ENCODE peak calls at places on chromosomes 13 and 19, in four cellular contexts. One of them, this sample, is unnamed.

GRCh38 chr19:49823472-49823871 is 5.4 kb downstream of the MED25 start:
- DNase-seq in esophagus muscularis mucosa: no peak
- DNase-seq in IMR-90: no peak
- DNase-seq in uterus: no peak
- DNase-seq in this sample: no peak

GRCh38 chr19:40005670-40006272 is 8.9 kb downstream of the ZNF546 start:
- DNase-seq in esophagus muscularis mucosa: no peak
- DNase-seq in IMR-90: no peak
- DNase-seq in uterus: no peak
- DNase-seq in this sample: no peak

GRCh38 chr19:2148482-2149135 is 2.8 kb downstream of the AP3D1 start:
- DNase-seq in esophagus muscularis mucosa: no peak
- DNase-seq in IMR-90: no peak
- DNase-seq in uterus: no peak
- DNase-seq in this sample: no peak

GRCh38 chr19:6802336-6803035 is 30.0 kb downstream of the VAV1 start:
- DNase-seq in esophagus muscularis mucosa: peak
- DNase-seq in IMR-90: no peak
- DNase-seq in uterus: peak
- DNase-seq in this sample: peak

GRCh38 chr13:104900186-104900817 is 1635.2 kb downstream of the EFNB2 start:
- DNase-seq in esophagus muscularis mucosa: no peak
- DNase-seq in IMR-90: no peak
- DNase-seq in uterus: no peak
- DNase-seq in this sample: no peak

GRCh38 chr19:37513397-37513796 is 6.7 kb downstream of the ZNF793 start:
- DNase-seq in esophagus muscularis mucosa: no peak
- DNase-seq in IMR-90: no peak
- DNase-seq in uterus: no peak
- DNase-seq in this sample: no peak

GRCh38 chr13:98459721-98460370 is 117.1 kb downstream of the STK24 start:
- DNase-seq in esophagus muscularis mucosa: no peak
- DNase-seq in IMR-90: no peak
- DNase-seq in uterus: no peak
- DNase-seq in this sample: no peak

GRCh38 chr19:45446295-45446694 is 21.5 kb upstream of the FOSB start:
- DNase-seq in esophagus muscularis mucosa: no peak
- DNase-seq in IMR-90: peak
- DNase-seq in uterus: no peak
- DNase-seq in this sample: no peak

GRCh38 chr19:57103573-57104277 is 16.1 kb upstream of the USP29 start:
- DNase-seq in esophagus muscularis mucosa: no peak
- DNase-seq in IMR-90: peak
- DNase-seq in uterus: peak
- DNase-seq in this sample: peak

GRCh38 chr13:21078501-21078900 is 17.1 kb upstream of the LATS2 start:
- DNase-seq in esophagus muscularis mucosa: no peak
- DNase-seq in IMR-90: peak
- DNase-seq in uterus: no peak
- DNase-seq in this sample: no peak

GRCh38 chr19:16497042-16497441 is 848 bp downstream of the C19orf44 start:
- DNase-seq in esophagus muscularis mucosa: no peak
- DNase-seq in IMR-90: no peak
- DNase-seq in uterus: no peak
- DNase-seq in this sample: no peak

DNA sequence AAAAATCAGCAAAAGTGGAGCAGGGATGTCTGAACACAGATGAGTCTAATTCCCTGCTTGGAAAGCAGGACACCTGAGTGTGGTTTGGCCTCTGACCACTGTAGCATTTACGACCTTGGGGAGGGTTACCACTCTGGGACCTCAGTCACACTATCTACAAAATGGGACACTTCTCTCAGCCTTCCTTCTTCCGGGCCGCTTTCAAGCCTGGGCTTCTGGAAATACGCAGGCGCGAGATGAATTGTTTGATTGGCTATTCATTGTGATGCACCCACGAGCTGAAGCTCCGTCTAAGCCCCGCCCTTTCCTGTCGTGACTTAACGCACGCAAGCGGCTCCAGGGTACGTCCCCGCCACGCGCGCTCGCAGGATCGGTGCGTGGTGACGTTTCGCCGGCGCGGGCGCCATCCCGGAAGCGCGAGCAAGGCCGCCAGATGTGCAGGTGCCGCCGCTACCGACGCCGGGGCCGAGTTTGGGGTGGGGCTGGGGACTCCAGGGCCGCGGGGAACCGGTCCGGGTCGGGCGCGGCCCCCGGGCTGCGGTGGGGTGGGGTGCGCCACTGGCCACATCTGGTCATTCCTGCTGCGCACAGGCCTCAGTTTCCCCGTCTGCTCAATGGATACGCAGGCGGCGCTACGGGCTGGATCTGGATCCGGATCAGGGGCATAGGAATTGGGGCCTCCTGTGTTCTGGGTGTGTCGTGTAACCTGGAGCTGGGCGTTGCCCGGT is at the start of gene KXD1:
- DNase-seq in esophagus muscularis mucosa: peak
- DNase-seq in IMR-90: peak
- DNase-seq in uterus: peak
- DNase-seq in this sample: peak
- TF ChIP-seq POLR2A in esophagus muscularis mucosa: peak
- TF ChIP-seq POLR2A in IMR-90: peak
- TF ChIP-seq POLR2A in uterus: peak
- TF ChIP-seq POLR2A in this sample: peak

DNA sequence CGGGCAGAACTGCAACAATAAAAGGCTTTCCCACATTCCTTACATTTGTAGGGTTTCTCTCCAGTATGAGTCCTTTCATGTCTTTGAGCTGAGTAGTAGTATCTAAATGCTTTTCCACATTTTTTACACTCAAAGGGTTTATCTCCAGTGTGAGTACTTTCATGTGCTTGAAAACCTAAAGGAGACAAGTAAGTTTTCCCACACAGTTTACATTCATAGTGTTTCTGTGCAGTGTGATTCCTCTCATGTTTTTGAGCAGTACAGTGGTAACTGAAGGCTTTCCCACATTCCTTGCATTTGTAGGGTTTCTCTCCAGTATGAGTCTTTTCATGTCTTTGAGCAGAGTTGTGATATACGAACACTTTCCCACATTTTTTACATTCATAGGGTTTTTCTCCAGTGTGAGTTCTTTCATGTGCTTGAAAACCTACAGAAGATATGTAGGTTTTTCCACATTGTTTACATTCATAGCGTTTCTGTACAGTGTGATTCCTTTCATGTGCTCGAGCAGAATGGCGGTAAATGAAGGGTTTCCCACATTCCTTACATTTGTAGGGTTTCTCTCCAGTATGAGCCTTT is 47.0 kb downstream of the ZNF44 start:
- DNase-seq in esophagus muscularis mucosa: no peak
- DNase-seq in IMR-90: no peak
- DNase-seq in uterus: no peak
- DNase-seq in this sample: no peak
- TF ChIP-seq POLR2A in esophagus muscularis mucosa: no peak
- TF ChIP-seq POLR2A in IMR-90: no peak
- TF ChIP-seq POLR2A in uterus: no peak
- TF ChIP-seq POLR2A in this sample: no peak

GRCh38 chr19:54207908-54208783 is 7.5 kb downstream of the RPS9 start:
- DNase-seq in esophagus muscularis mucosa: peak
- DNase-seq in IMR-90: peak
- DNase-seq in uterus: peak
- DNase-seq in this sample: no peak
- TF ChIP-seq POLR2A in esophagus muscularis mucosa: no peak
- TF ChIP-seq POLR2A in IMR-90: peak
- TF ChIP-seq POLR2A in uterus: no peak
- TF ChIP-seq POLR2A in this sample: no peak

DNA sequence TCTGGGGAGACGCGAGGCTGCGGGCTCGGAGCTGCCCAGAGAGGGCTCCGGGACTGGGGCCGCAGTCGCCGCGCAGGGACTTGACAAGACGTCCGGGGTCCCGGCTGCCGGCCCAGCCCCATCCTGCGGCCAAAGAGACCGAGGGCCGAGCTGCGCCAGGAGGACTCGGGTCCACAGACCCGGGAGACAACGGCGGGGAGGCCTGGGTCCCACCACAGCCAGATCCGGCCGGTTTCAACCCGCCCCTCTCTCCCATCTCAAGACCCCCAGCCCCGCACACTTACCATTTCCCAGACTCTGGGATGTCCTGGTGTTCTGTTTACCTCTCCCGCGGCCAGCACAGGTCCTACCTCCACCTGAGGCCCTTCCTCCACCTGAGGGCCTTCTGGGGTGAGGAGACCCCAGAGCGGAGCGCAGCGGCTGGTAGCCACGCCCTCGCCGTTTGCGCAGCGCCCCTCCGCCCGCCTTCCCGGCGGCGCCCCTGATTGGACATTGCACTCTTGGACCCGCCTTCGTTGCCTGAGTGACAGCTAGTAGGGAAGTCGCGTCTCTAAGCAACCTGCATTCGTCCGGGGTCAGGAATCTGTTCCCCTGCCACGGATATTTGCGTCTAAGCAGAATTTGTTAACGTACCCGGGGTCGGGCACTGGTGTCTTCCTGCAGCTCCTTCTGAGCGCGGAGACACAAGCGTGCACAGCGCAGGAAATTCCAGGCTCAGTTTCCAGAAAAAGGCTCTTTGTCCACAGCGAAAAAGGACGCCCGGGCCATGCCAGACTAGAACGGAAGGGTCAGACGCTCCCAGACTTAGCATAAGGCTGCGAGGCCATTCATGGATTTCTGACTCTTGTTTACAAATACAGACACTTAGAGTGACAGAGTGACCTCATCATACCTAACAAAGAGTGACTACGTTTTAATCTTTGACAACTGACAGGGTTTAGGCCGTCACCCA is at the start of gene ZNF709:
- DNase-seq in esophagus muscularis mucosa: peak
- DNase-seq in IMR-90: peak
- DNase-seq in uterus: peak
- DNase-seq in this sample: peak
- TF ChIP-seq POLR2A in esophagus muscularis mucosa: no peak
- TF ChIP-seq POLR2A in IMR-90: peak
- TF ChIP-seq POLR2A in uterus: peak
- TF ChIP-seq POLR2A in this sample: peak

GRCh38 chr19:43675269-43675879 is 5.4 kb upstream of the PLAUR start:
- DNase-seq in esophagus muscularis mucosa: no peak
- DNase-seq in IMR-90: peak
- DNase-seq in uterus: no peak
- DNase-seq in this sample: peak
- TF ChIP-seq POLR2A in esophagus muscularis mucosa: no peak
- TF ChIP-seq POLR2A in IMR-90: no peak
- TF ChIP-seq POLR2A in uterus: no peak
- TF ChIP-seq POLR2A in this sample: no peak